ENCODE peak calls at places on chromosomes 7 and 10, in four cellular contexts. M is K562, E is A549, N is GM12878. A is an unnamed sample.
A peak's percentile ranks its signal among the peaks of the same experiment; 100 is the strongest.

GRCh38 chr7:39606352-39606751 is 17.0 kb upstream of the RALA start:
- DNase-seq in N (no peak), E (no peak), M (no peak), A (no peak)

GRCh38 chr10:72096115-72097000 is 8.0 kb upstream of the SPOCK2 start:
- DNase-seq in N (no peak), E (peak; percentile 60), M (peak; percentile 45), A (peak; percentile 72)

GRCh38 chr10:78728176-78728575 is 340.6 kb upstream of the ZMIZ1 start:
- DNase-seq in M (no peak), N (no peak), E (no peak), A (no peak)

GRCh38 chr7:88090233-88090632 is 129.6 kb downstream of the SRI start:
- DNase-seq in E (no peak), N (no peak), M (no peak), A (no peak)

GRCh38 chr7:135886334-135887132 is 90.6 kb downstream of the MTPN start:
- DNase-seq in E (no peak), N (no peak), M (no peak), A (no peak)

GRCh38 chr10:18202600-18203150 is 62.5 kb downstream of the CACNB2 start:
- DNase-seq in M (no peak), E (no peak), N (no peak), A (no peak)

GRCh38 chr7:107953924-107954303 is 49.0 kb downstream of the LAMB1 start:
- DNase-seq in N (no peak), E (no peak), M (no peak), A (peak; percentile 19)

GRCh38 chr10:85193796-85194195 is 865.4 kb downstream of the CCSER2 start:
- DNase-seq in N (no peak), M (no peak), E (no peak), A (no peak)

GRCh38 chr7:85669139-85669692 is 482.4 kb upstream of the SEMA3D start:
- DNase-seq in E (no peak), N (no peak), M (no peak), A (no peak)

GRCh38 chr7:36600869-36601530 is 123.3 kb downstream of the AOAH start:
- DNase-seq in M (no peak), E (peak; percentile 34), N (no peak), A (no peak)

GRCh38 chr7:96707901-96708774 is 1.5 kb downstream of the SEM1 start:
- DNase-seq in E (no peak), N (no peak), M (no peak), A (no peak)

GRCh38 chr10:131213651-131214505 is 97.6 kb downstream of the TCERG1L start:
- DNase-seq in M (no peak), N (no peak), E (no peak), A (no peak)

GRCh38 chr10:72616716-72617115 is 9.2 kb downstream of the MICU1 start:
- DNase-seq in M (no peak), E (no peak), N (no peak), A (no peak)

GRCh38 chr7:44278451-44279161 is 46.8 kb downstream of the CAMK2B start:
- DNase-seq in M (no peak), N (no peak), E (no peak), A (no peak)

GRCh38 chr7:31104361-31105255 is 52.5 kb downstream of the ADCYAP1R1 start:
- DNase-seq in M (no peak), N (no peak), E (no peak), A (no peak)

GRCh38 chr7:74134117-74134539 is 40.0 kb upstream of the EIF4H start:
- DNase-seq in M (no peak), N (no peak), E (no peak), A (no peak)

GRCh38 chr7:44629825-44630580 is 23.6 kb downstream of the OGDH start:
- DNase-seq in N (no peak), M (no peak), E (no peak), A (no peak)

GRCh38 chr7:25976630-25977029 is 175.4 kb upstream of the NFE2L3 start:
- DNase-seq in M (peak; percentile 17), N (no peak), E (no peak), A (no peak)

GRCh38 chr10:124824507-124824906 is 22.9 kb downstream of the ABRAXAS2 start:
- DNase-seq in M (no peak), E (no peak), N (no peak), A (no peak)

GRCh38 chr10:7275761-7276440 is 134.9 kb downstream of the SFMBT2 start:
- DNase-seq in M (no peak), E (no peak), N (no peak), A (no peak)

GRCh38 chr7:45457591-45457990 is 116.6 kb upstream of the ADCY1 start:
- DNase-seq in M (no peak), N (no peak), E (no peak), A (no peak)

GRCh38 chr10:93150289-93150688 is 76.6 kb downstream of the CYP26A1 start:
- DNase-seq in M (no peak), N (no peak), E (no peak), A (no peak)

GRCh38 chr10:97327348-97328294 is 6.9 kb downstream of the FRAT2 start:
- DNase-seq in M (peak; percentile 20), N (no peak), E (peak; percentile 88), A (peak; percentile 96)

GRCh38 chr10:122374859-122375721 is 582 bp downstream of the PLEKHA1 start:
- DNase-seq in E (peak; percentile 49), M (peak; percentile 41), N (peak; percentile 47), A (peak; percentile 21)

GRCh38 chr7:129788993-129789392 is 163.8 kb downstream of the UBE2H start:
- DNase-seq in M (no peak), N (no peak), E (no peak), A (no peak)

GRCh38 chr7:129786825-129787563 is 165.8 kb downstream of the UBE2H start:
- DNase-seq in M (no peak), E (no peak), N (no peak), A (no peak)

GRCh38 chr7:129792721-129793120 is 160.0 kb downstream of the UBE2H start:
- DNase-seq in E (no peak), N (no peak), M (no peak), A (no peak)

GRCh38 chr7:129789652-129790051 is 163.1 kb downstream of the UBE2H start:
- DNase-seq in N (no peak), E (no peak), M (no peak), A (no peak)

DNA sequence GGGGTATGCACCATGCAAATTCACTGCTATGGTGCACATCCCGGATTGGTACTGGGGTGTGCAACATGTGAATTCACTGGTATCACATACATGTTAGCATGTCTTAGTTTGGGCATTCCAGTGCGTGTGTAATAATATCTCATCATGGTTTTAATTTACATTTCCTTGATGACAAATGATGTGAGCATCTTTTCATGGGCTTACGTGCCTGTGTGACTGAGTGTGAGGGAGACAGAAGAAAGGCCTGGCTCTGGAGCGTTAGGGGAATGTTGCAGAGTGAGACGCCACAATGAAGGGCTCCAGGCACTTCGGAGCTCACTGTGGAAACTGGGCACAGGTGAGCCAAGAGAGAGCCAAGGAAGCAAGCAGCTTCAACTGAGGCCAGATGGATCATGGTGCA is 162.6 kb downstream of the UBE2H start:
- DNase-seq in E (no peak), M (no peak), N (no peak), A (no peak)
- TF ChIP-seq POLR2AphosphoS2 in E (no peak), M (no peak), N (no peak), A (no peak)

DNA sequence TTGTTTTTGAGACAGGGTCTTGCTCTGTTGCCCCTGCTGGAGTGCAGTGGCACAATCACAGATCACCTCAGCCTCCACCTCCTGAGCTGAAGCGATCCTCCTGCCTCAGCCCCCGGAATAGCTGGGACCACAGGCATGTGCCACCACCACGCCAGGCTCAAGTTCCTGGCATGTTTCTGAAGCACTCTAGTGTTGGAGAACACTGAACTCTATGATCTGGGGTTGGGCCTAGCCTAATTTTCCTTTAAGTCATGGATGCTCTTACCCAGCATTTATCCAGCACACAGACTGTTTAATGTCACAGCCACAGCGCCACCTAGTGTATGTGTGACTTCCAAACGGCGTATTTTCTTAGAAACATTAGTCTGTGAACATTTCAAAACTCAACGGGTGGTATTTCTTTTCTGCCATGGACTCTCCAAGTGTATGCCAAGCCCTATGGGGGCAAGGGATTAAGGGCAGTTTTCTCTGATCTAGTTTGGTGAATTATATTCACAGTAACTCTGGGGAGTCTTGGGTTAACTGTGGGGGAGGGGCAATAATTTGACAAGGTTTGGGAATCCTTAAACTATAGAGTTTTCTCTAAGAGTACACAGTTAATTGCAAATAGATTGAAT is 91.8 kb downstream of the CREM start:
- DNase-seq in N (peak; percentile 59), M (peak; percentile 43), E (peak; percentile 92), A (peak; percentile 77)
- TF ChIP-seq POLR2AphosphoS2 in N (no peak), M (no peak), E (no peak), A (no peak)

GRCh38 chr7:104487642-104488041 is 159.2 kb downstream of the LHFPL3 start:
- DNase-seq in N (no peak), M (no peak), E (no peak), A (no peak)

DNA sequence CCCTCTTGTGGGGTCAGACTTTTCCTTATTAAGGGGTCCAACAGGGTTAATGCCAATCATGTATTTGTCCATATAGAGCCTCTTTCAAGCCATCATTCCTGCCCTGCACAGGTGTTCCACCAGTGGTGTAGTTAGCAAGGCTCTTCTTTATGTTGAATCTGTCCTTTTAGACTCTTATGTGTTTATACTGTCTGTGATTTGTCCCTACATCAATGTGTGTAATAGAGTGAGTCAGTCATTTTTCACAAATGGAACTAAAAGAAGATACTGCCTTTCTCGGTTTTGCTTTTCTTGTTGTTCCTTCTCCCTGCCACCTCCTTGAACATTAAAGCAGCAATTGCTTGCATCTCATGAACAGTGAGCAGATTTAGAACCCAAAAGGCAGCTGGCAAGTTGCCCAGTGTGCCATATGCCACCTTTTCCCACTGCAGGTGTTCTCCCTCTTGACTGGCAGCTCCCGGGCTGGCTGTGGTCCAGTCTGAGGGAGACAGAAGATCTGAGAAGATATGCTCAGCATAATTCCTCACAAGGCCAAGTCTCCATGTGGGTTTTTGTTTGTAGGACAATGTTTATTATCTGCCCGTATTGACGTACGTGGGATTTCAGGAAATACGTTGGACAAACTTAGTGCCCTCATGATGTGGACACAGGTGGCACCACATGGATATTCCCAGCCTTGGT is 154.1 kb downstream of the LHFPL3 start:
- DNase-seq in E (no peak), N (no peak), M (no peak), A (no peak)
- TF ChIP-seq POLR2AphosphoS2 in E (no peak), N (no peak), M (no peak), A (no peak)

GRCh38 chr10:27242473-27242950 is 1.9 kb upstream of the ACBD5 start:
- DNase-seq in M (no peak), E (no peak), N (no peak), A (no peak)

GRCh38 chr10:27242951-27243551 is 2.5 kb upstream of the ACBD5 start:
- DNase-seq in N (peak; percentile 70), E (peak; percentile 83), M (no peak), A (peak; percentile 61)

GRCh38 chr10:27240891-27241639 is 468 bp upstream of the ACBD5 start:
- DNase-seq in N (no peak), M (no peak), E (peak; percentile 46), A (no peak)

GRCh38 chr10:27241640-27242472 is 1.3 kb upstream of the ACBD5 start:
- DNase-seq in E (peak; percentile 97), N (peak; percentile 80), M (peak; percentile 82), A (peak; percentile 89)

DNA sequence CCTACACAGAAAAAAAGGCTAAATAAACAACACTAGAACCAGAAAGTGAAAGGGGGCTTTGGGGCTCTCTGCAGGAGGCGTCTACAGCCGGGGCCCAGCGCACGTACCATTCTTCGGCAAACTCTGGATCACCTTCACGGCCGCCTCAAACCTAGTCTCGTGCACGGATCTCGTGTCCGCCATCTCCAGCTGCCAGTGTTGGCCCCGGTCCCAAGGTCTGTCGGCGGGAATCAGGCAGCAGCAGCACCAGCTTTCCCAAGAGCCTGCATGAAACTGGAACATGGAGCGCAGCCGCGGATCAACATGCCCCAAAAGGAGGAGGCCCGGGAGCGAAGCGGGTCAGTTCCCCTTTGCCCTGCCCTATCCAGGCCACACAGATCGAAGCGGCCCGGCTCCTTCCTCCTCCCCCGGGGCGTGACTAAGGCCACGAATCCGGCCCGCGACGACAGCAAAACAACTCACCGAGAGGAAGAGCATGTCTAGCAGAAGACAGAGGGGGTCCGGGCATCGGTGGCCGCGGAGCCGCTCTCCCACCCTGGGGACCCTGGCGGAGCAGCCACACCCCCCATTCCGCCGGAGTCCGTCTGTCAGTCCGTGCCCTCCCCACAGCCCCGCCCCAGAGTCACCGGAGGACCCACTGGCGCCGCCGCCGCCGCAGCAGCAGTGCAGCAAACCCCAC is at the start of gene ACBD5:
- DNase-seq in N (peak; percentile 28), M (peak; percentile 78), E (peak; percentile 94), A (peak; percentile 81)
- TF ChIP-seq POLR2AphosphoS2 in N (no peak), M (no peak), E (no peak), A (no peak)

A was measured in HepG2.